ENCODE peak calls at places on chromosomes 2 and 18, in eight cellular contexts. One of them, this sample, is unnamed.

GRCh38 chr2:124081154-124081771 is 56.2 kb downstream of the CNTNAP5 start:
- DNase-seq in fibroblast of lung: peak
- DNase-seq in AG09319: no peak
- DNase-seq in heart left ventricle: no peak
- DNase-seq in Calu3: no peak
- DNase-seq in IMR-90: no peak
- DNase-seq in breast epithelium: no peak
- DNase-seq in glutamatergic neuron: no peak
- DNase-seq in this sample: no peak

GRCh38 chr2:234989183-234989701 is 37.4 kb downstream of the SH3BP4 start:
- DNase-seq in fibroblast of lung: peak
- DNase-seq in AG09319: no peak
- DNase-seq in heart left ventricle: peak
- DNase-seq in Calu3: peak
- DNase-seq in IMR-90: no peak
- DNase-seq in breast epithelium: peak
- DNase-seq in glutamatergic neuron: no peak
- DNase-seq in this sample: no peak

GRCh38 chr2:20430035-20430434 is 16.8 kb upstream of the RHOB start:
- DNase-seq in fibroblast of lung: no peak
- DNase-seq in AG09319: no peak
- DNase-seq in heart left ventricle: no peak
- DNase-seq in Calu3: no peak
- DNase-seq in IMR-90: no peak
- DNase-seq in breast epithelium: no peak
- DNase-seq in glutamatergic neuron: no peak
- DNase-seq in this sample: no peak

GRCh38 chr2:88265352-88265960 is 95.3 kb downstream of the THNSL2 start:
- DNase-seq in fibroblast of lung: peak
- DNase-seq in AG09319: peak
- DNase-seq in heart left ventricle: no peak
- DNase-seq in Calu3: peak
- DNase-seq in IMR-90: peak
- DNase-seq in breast epithelium: peak
- DNase-seq in glutamatergic neuron: no peak
- DNase-seq in this sample: no peak

GRCh38 chr2:85811173-85811849 is 57.5 kb downstream of the ATOH8 start:
- DNase-seq in fibroblast of lung: peak
- DNase-seq in AG09319: no peak
- DNase-seq in heart left ventricle: peak
- DNase-seq in Calu3: no peak
- DNase-seq in IMR-90: peak
- DNase-seq in breast epithelium: no peak
- DNase-seq in glutamatergic neuron: no peak
- DNase-seq in this sample: no peak

GRCh38 chr2:44283116-44283666 is 7.9 kb downstream of the SLC3A1 start:
- DNase-seq in fibroblast of lung: no peak
- DNase-seq in AG09319: no peak
- DNase-seq in heart left ventricle: no peak
- DNase-seq in Calu3: no peak
- DNase-seq in IMR-90: no peak
- DNase-seq in breast epithelium: no peak
- DNase-seq in glutamatergic neuron: no peak
- DNase-seq in this sample: no peak

GRCh38 chr18:22349966-22350365 is 67.7 kb downstream of the CTAGE1 start:
- DNase-seq in fibroblast of lung: peak
- DNase-seq in AG09319: no peak
- DNase-seq in heart left ventricle: no peak
- DNase-seq in Calu3: no peak
- DNase-seq in IMR-90: no peak
- DNase-seq in breast epithelium: no peak
- DNase-seq in glutamatergic neuron: no peak
- DNase-seq in this sample: no peak

GRCh38 chr2:228875152-228875875 is 395.8 kb downstream of the PID1 start:
- DNase-seq in fibroblast of lung: peak
- DNase-seq in AG09319: peak
- DNase-seq in heart left ventricle: no peak
- DNase-seq in Calu3: no peak
- DNase-seq in IMR-90: no peak
- DNase-seq in breast epithelium: no peak
- DNase-seq in glutamatergic neuron: no peak
- DNase-seq in this sample: no peak

GRCh38 chr2:156459720-156460119 is 23.5 kb downstream of the GPD2 start:
- DNase-seq in fibroblast of lung: no peak
- DNase-seq in AG09319: no peak
- DNase-seq in heart left ventricle: peak
- DNase-seq in Calu3: no peak
- DNase-seq in IMR-90: no peak
- DNase-seq in breast epithelium: no peak
- DNase-seq in glutamatergic neuron: no peak
- DNase-seq in this sample: no peak

GRCh38 chr18:32624182-32624723 is 148.6 kb downstream of the KLHL14 start:
- DNase-seq in fibroblast of lung: no peak
- DNase-seq in AG09319: no peak
- DNase-seq in heart left ventricle: no peak
- DNase-seq in Calu3: no peak
- DNase-seq in IMR-90: no peak
- DNase-seq in breast epithelium: no peak
- DNase-seq in glutamatergic neuron: no peak
- DNase-seq in this sample: no peak

GRCh38 chr18:4352746-4353522 is 102.2 kb downstream of the DLGAP1 start:
- DNase-seq in fibroblast of lung: no peak
- DNase-seq in AG09319: no peak
- DNase-seq in heart left ventricle: no peak
- DNase-seq in Calu3: no peak
- DNase-seq in IMR-90: no peak
- DNase-seq in breast epithelium: no peak
- DNase-seq in glutamatergic neuron: peak
- DNase-seq in this sample: no peak

GRCh38 chr2:108855194-108855593 is 68.6 kb downstream of the CCDC138 start:
- DNase-seq in fibroblast of lung: peak
- DNase-seq in AG09319: no peak
- DNase-seq in heart left ventricle: no peak
- DNase-seq in Calu3: no peak
- DNase-seq in IMR-90: peak
- DNase-seq in breast epithelium: no peak
- DNase-seq in glutamatergic neuron: no peak
- DNase-seq in this sample: no peak

GRCh38 chr2:157444643-157445040 is 753 bp upstream of the CYTIP start:
- DNase-seq in fibroblast of lung: no peak
- DNase-seq in AG09319: no peak
- DNase-seq in heart left ventricle: no peak
- DNase-seq in Calu3: no peak
- DNase-seq in IMR-90: no peak
- DNase-seq in breast epithelium: no peak
- DNase-seq in glutamatergic neuron: no peak
- DNase-seq in this sample: no peak

GRCh38 chr2:144914622-144915230 is 394.8 kb upstream of the ZEB2 start:
- DNase-seq in fibroblast of lung: peak
- DNase-seq in AG09319: no peak
- DNase-seq in heart left ventricle: no peak
- DNase-seq in Calu3: no peak
- DNase-seq in IMR-90: peak
- DNase-seq in breast epithelium: no peak
- DNase-seq in glutamatergic neuron: no peak
- DNase-seq in this sample: no peak

GRCh38 chr2:51888120-51888519 is 856.2 kb upstream of the NRXN1 start:
- DNase-seq in fibroblast of lung: no peak
- DNase-seq in AG09319: no peak
- DNase-seq in heart left ventricle: no peak
- DNase-seq in Calu3: no peak
- DNase-seq in IMR-90: no peak
- DNase-seq in breast epithelium: no peak
- DNase-seq in glutamatergic neuron: no peak
- DNase-seq in this sample: no peak

GRCh38 chr2:217789736-217790181 is 213.0 kb downstream of the TNS1 start:
- DNase-seq in fibroblast of lung: no peak
- DNase-seq in AG09319: no peak
- DNase-seq in heart left ventricle: no peak
- DNase-seq in Calu3: no peak
- DNase-seq in IMR-90: no peak
- DNase-seq in breast epithelium: no peak
- DNase-seq in glutamatergic neuron: no peak
- DNase-seq in this sample: no peak

GRCh38 chr2:160367887-160368286 is 125.7 kb downstream of the RBMS1 start:
- DNase-seq in fibroblast of lung: peak
- DNase-seq in AG09319: peak
- DNase-seq in heart left ventricle: no peak
- DNase-seq in Calu3: no peak
- DNase-seq in IMR-90: peak
- DNase-seq in breast epithelium: no peak
- DNase-seq in glutamatergic neuron: no peak
- DNase-seq in this sample: no peak

DNA sequence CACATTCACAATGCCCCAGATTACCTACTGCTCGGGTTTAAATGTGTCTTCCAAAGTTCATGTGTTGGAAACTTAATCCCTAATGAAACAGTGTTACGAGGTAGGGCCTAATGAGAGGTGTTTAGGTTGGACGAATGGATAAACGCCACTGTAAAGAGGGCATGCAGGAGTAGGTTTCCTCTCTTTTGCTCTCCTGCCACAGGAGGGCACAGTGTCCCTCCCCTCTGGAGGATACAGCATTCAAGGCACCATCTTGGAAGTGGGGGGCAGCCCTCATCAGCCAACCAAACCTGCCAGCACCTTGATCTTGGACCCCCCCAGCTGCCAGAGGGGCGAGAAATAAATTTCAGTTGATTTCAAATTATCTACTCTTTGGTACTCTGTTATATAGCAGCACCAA is 103.5 kb downstream of the TSHZ1 start:
- DNase-seq in fibroblast of lung: no peak
- DNase-seq in AG09319: no peak
- DNase-seq in heart left ventricle: no peak
- DNase-seq in Calu3: no peak
- DNase-seq in IMR-90: no peak
- DNase-seq in breast epithelium: no peak
- DNase-seq in glutamatergic neuron: no peak
- DNase-seq in this sample: no peak
- TF ChIP-seq CTCF in fibroblast of lung: no peak
- TF ChIP-seq CTCF in AG09319: no peak
- TF ChIP-seq CTCF in heart left ventricle: no peak
- TF ChIP-seq CTCF in Calu3: no peak
- TF ChIP-seq CTCF in IMR-90: peak
- TF ChIP-seq CTCF in breast epithelium: no peak
- TF ChIP-seq CTCF in glutamatergic neuron: no peak
- TF ChIP-seq CTCF in this sample: no peak

DNA sequence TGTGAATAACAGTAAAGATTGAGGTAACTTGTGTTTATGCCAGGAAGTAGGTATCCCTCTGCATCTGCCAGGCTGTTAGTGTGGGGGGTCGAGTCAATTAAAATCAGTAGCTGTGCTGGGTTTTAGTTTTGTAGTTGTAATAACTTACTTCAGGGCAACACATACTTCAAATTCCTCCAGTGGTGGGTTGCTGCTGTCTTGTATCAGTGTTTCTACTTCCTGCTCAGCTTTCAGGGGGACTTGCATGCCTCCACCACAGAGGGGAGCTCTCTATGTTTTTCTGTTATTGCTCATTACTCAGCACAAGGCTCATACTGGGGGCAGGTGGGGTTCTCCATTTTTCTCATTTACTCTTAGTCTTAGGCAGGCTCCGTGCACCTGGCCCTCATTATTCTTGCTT is 136.8 kb downstream of the CAPN13 start:
- DNase-seq in fibroblast of lung: no peak
- DNase-seq in AG09319: no peak
- DNase-seq in heart left ventricle: no peak
- DNase-seq in Calu3: no peak
- DNase-seq in IMR-90: no peak
- DNase-seq in breast epithelium: no peak
- DNase-seq in glutamatergic neuron: no peak
- DNase-seq in this sample: no peak
- TF ChIP-seq CTCF in fibroblast of lung: no peak
- TF ChIP-seq CTCF in AG09319: no peak
- TF ChIP-seq CTCF in heart left ventricle: no peak
- TF ChIP-seq CTCF in Calu3: no peak
- TF ChIP-seq CTCF in IMR-90: no peak
- TF ChIP-seq CTCF in breast epithelium: no peak
- TF ChIP-seq CTCF in glutamatergic neuron: no peak
- TF ChIP-seq CTCF in this sample: no peak

GRCh38 chr18:6547476-6547875 is 132.8 kb upstream of the L3MBTL4 start:
- DNase-seq in fibroblast of lung: no peak
- DNase-seq in AG09319: no peak
- DNase-seq in heart left ventricle: no peak
- DNase-seq in Calu3: no peak
- DNase-seq in IMR-90: no peak
- DNase-seq in breast epithelium: no peak
- DNase-seq in glutamatergic neuron: no peak
- DNase-seq in this sample: no peak

GRCh38 chr18:6542296-6542695 is 127.6 kb upstream of the L3MBTL4 start:
- DNase-seq in fibroblast of lung: no peak
- DNase-seq in AG09319: no peak
- DNase-seq in heart left ventricle: no peak
- DNase-seq in Calu3: no peak
- DNase-seq in IMR-90: no peak
- DNase-seq in breast epithelium: no peak
- DNase-seq in glutamatergic neuron: no peak
- DNase-seq in this sample: no peak

GRCh38 chr18:6537468-6537867 is 122.8 kb upstream of the L3MBTL4 start:
- DNase-seq in fibroblast of lung: no peak
- DNase-seq in AG09319: no peak
- DNase-seq in heart left ventricle: no peak
- DNase-seq in Calu3: no peak
- DNase-seq in IMR-90: no peak
- DNase-seq in breast epithelium: no peak
- DNase-seq in glutamatergic neuron: no peak
- DNase-seq in this sample: no peak

GRCh38 chr18:6546229-6546628 is 131.5 kb upstream of the L3MBTL4 start:
- DNase-seq in fibroblast of lung: peak
- DNase-seq in AG09319: no peak
- DNase-seq in heart left ventricle: no peak
- DNase-seq in Calu3: no peak
- DNase-seq in IMR-90: no peak
- DNase-seq in breast epithelium: no peak
- DNase-seq in glutamatergic neuron: no peak
- DNase-seq in this sample: no peak

DNA sequence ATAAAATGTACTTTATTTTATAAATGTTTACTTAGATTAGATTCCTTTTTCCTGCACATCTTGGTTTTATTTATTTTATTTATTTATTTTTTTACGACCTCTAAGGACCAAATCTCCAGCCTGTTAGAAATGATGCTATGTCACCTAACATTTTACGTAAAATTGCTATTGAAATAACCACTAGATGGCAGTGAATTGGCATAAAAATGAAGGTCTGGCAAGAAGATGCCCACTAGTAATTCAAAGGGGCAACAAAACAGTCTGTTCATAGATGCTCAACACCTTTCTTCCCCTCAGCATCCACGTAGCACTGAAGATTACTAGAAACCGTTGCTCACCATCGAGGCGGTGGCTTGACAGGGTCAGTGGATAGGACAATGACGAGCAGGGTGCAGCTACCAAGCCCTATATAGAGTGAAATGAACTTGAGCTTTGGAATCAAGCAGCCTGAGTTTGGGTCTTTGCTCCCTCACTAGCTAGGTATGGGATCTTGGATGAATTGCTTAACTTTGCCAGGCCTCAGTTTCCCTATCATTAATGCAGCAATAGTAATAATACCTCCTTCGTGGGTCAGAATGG is 128.7 kb upstream of the L3MBTL4 start:
- DNase-seq in fibroblast of lung: peak
- DNase-seq in AG09319: no peak
- DNase-seq in heart left ventricle: no peak
- DNase-seq in Calu3: no peak
- DNase-seq in IMR-90: peak
- DNase-seq in breast epithelium: no peak
- DNase-seq in glutamatergic neuron: no peak
- DNase-seq in this sample: no peak
- TF ChIP-seq CTCF in fibroblast of lung: peak
- TF ChIP-seq CTCF in AG09319: peak
- TF ChIP-seq CTCF in heart left ventricle: peak
- TF ChIP-seq CTCF in Calu3: peak
- TF ChIP-seq CTCF in IMR-90: peak
- TF ChIP-seq CTCF in breast epithelium: peak
- TF ChIP-seq CTCF in glutamatergic neuron: peak
- TF ChIP-seq CTCF in this sample: peak

GRCh38 chr2:10140841-10141610 is 18.5 kb downstream of the RRM2 start:
- DNase-seq in fibroblast of lung: no peak
- DNase-seq in AG09319: no peak
- DNase-seq in heart left ventricle: no peak
- DNase-seq in Calu3: no peak
- DNase-seq in IMR-90: no peak
- DNase-seq in breast epithelium: no peak
- DNase-seq in glutamatergic neuron: no peak
- DNase-seq in this sample: no peak
- TF ChIP-seq CTCF in fibroblast of lung: no peak
- TF ChIP-seq CTCF in AG09319: no peak
- TF ChIP-seq CTCF in heart left ventricle: no peak
- TF ChIP-seq CTCF in Calu3: no peak
- TF ChIP-seq CTCF in IMR-90: peak
- TF ChIP-seq CTCF in breast epithelium: no peak
- TF ChIP-seq CTCF in glutamatergic neuron: no peak
- TF ChIP-seq CTCF in this sample: peak